ENCODE peak calls at places on chromosome 20, in four cellular contexts. S is left ventricle myocardium inferior; F is stimulated activated CD4-positive, alpha-beta T cell treated with anti-CD3 and anti-CD28 coated beads, Interleukin-1b, Interleukin-23, amount 100 ng/mL, for 1 hour; K is head of caudate nucleus. D is an unnamed sample.

GRCh38 chr20:60422848-60423247 is 464.6 kb downstream of the CDH26 start:
- DNase-seq in S (no peak), F (no peak), K (no peak), D (no peak)

GRCh38 chr20:36777576-36777975 is 4.0 kb upstream of the DSN1 start:
- DNase-seq in S (no peak), F (no peak), K (no peak), D (no peak)

GRCh38 chr20:58855506-58856314 is 3.2 kb downstream of the GNAS start:
- DNase-seq in S (no peak), F (no peak), K (no peak), D (no peak)

GRCh38 chr20:18056174-18057105 is 1.3 kb downstream of the OVOL2 start:
- DNase-seq in S (no peak), F (no peak), K (no peak), D (no peak)

GRCh38 chr20:58847483-58847882 is 3.2 kb downstream of the GNAS-AS1 start:
- DNase-seq in S (no peak), F (no peak), K (no peak), D (no peak)

GRCh38 chr20:24878657-24879056 is 70.4 kb upstream of the CST7 start:
- DNase-seq in S (no peak), F (no peak), K (no peak), D (no peak)

GRCh38 chr20:19466204-19466928 is 253.9 kb downstream of the SLC24A3 start:
- DNase-seq in S (no peak), F (no peak), K (no peak), D (no peak)

GRCh38 chr20:49896204-49896603 is 19.1 kb downstream of the SPATA2 start:
- DNase-seq in S (no peak), F (no peak), K (no peak), D (no peak)

GRCh38 chr20:63290677-63291472 is 2.1 kb upstream of the COL20A1 start:
- DNase-seq in S (no peak), F (peak), K (peak), D (peak)

GRCh38 chr20:49367113-49367512 is 89.3 kb upstream of the ZNFX1 start:
- DNase-seq in S (no peak), F (no peak), K (no peak), D (no peak)

GRCh38 chr20:47653892-47654291 is 131.4 kb downstream of the SULF2 start:
- DNase-seq in S (no peak), F (no peak), K (no peak), D (no peak)

GRCh38 chr20:22866757-22867425 is 168.2 kb upstream of the SSTR4 start:
- DNase-seq in S (no peak), F (no peak), K (no peak), D (no peak)

GRCh38 chr20:64168381-64169088 is 4.3 kb downstream of the MYT1 start:
- DNase-seq in S (no peak), F (no peak), K (no peak), D (no peak)

GRCh38 chr20:45874576-45874975 is 6.5 kb upstream of the ZSWIM1 start:
- DNase-seq in S (no peak), F (no peak), K (no peak), D (no peak)

GRCh38 chr20:4325548-4326187 is 310.3 kb upstream of the RNF24 start:
- DNase-seq in S (peak), F (no peak), K (no peak), D (no peak)

GRCh38 chr20:35215066-35215956 is 11.2 kb upstream of the MMP24 start:
- DNase-seq in S (no peak), F (no peak), K (no peak), D (no peak)

GRCh38 chr20:63071541-63072181 is 64.9 kb upstream of the BHLHE23 start:
- DNase-seq in S (no peak), F (peak), K (no peak), D (no peak)

GRCh38 chr20:18831830-18832229 is 18.2 kb downstream of the SCP2D1 start:
- DNase-seq in S (no peak), F (no peak), K (no peak), D (no peak)

GRCh38 chr20:47551841-47552240 is 50.2 kb downstream of the NCOA3 start:
- DNase-seq in S (no peak), F (no peak), K (no peak), D (no peak)

GRCh38 chr20:39909447-39909846 is 779.6 kb downstream of the MAFB start:
- DNase-seq in S (peak), F (no peak), K (peak), D (no peak)

GRCh38 chr20:44723391-44723790 is 8.2 kb downstream of the CCN5 start:
- DNase-seq in S (no peak), F (no peak), K (no peak), D (no peak)

GRCh38 chr20:56359212-56360132 is 698 bp downstream of the FAM210B start:
- DNase-seq in S (peak), F (no peak), K (peak), D (no peak)

GRCh38 chr20:46523696-46524328 is 10.5 kb upstream of the ZNF334 start:
- DNase-seq in S (no peak), F (no peak), K (no peak), D (no peak)

GRCh38 chr20:55446301-55446700 is 559.0 kb downstream of the CBLN4 start:
- DNase-seq in S (no peak), F (no peak), K (no peak), D (no peak)

GRCh38 chr20:1577906-1578305 is 20.4 kb upstream of the SIRPD start:
- DNase-seq in S (no peak), F (no peak), K (peak), D (no peak)

GRCh38 chr20:24653306-24653705 is 183.9 kb downstream of the SYNDIG1 start:
- DNase-seq in S (no peak), F (no peak), K (no peak), D (no peak)

GRCh38 chr20:17419459-17419858 is 111.7 kb downstream of the BFSP1 start:
- DNase-seq in S (no peak), F (no peak), K (no peak), D (no peak)

GRCh38 chr20:63260943-63261807 is 6.9 kb upstream of the NKAIN4 start:
- DNase-seq in S (no peak), F (no peak), K (no peak), D (no peak)

GRCh38 chr20:13800728-13801134 is 15.9 kb downstream of the NDUFAF5 start:
- DNase-seq in S (peak), F (no peak), K (peak), D (no peak)

GRCh38 chr20:51417245-51417560 is 125.3 kb downstream of the NFATC2 start:
- DNase-seq in S (no peak), F (no peak), K (no peak), D (no peak)

GRCh38 chr20:21564127-21564773 is 50.4 kb upstream of the NKX2-2 start:
- DNase-seq in S (no peak), F (no peak), K (peak), D (no peak)

GRCh38 chr20:59628171-59628570 is 23.8 kb downstream of the PHACTR3 start:
- DNase-seq in S (no peak), F (no peak), K (peak), D (no peak)

GRCh38 chr20:18650224-18650623 is 62.4 kb downstream of the DTD1 start:
- DNase-seq in S (no peak), F (no peak), K (no peak), D (no peak)

GRCh38 chr20:34220581-34220980 is 20.6 kb upstream of the ASIP start:
- DNase-seq in S (no peak), F (no peak), K (no peak), D (no peak)